ENCODE peak calls at places on chromosome 5, in six cellular contexts. One of them, this sample, is unnamed. For H3K4me1, the result is how much of the 10 kb centered on the place peaks cover.

GRCh38 chr5:10288600-10289213 is 19.0 kb downstream of the CMBL start:
- DNase-seq in lower lobe of right lung: peak
- DNase-seq in colonic mucosa: peak
- DNase-seq in HCT116: no peak
- DNase-seq in OCI-LY7: peak
- DNase-seq in SJSA1: no peak
- DNase-seq in this sample: no peak

GRCh38 chr5:87562068-87562467 is 149.3 kb upstream of the CCNH start:
- DNase-seq in lower lobe of right lung: no peak
- DNase-seq in colonic mucosa: no peak
- DNase-seq in HCT116: no peak
- DNase-seq in OCI-LY7: no peak
- DNase-seq in SJSA1: no peak
- DNase-seq in this sample: no peak

GRCh38 chr5:33556330-33557328 is 115.9 kb downstream of the TARS1 start:
- DNase-seq in lower lobe of right lung: no peak
- DNase-seq in colonic mucosa: no peak
- DNase-seq in HCT116: no peak
- DNase-seq in OCI-LY7: peak
- DNase-seq in SJSA1: no peak
- DNase-seq in this sample: no peak

GRCh38 chr5:62779010-62779422 is 200.4 kb downstream of the LRRC70 start:
- DNase-seq in lower lobe of right lung: no peak
- DNase-seq in colonic mucosa: peak
- DNase-seq in HCT116: peak
- DNase-seq in OCI-LY7: peak
- DNase-seq in SJSA1: no peak
- DNase-seq in this sample: no peak

GRCh38 chr5:122458278-122458872 is 146.3 kb downstream of the SNCAIP start:
- DNase-seq in lower lobe of right lung: no peak
- DNase-seq in colonic mucosa: peak
- DNase-seq in HCT116: peak
- DNase-seq in OCI-LY7: peak
- DNase-seq in SJSA1: no peak
- DNase-seq in this sample: no peak

GRCh38 chr5:181190711-181191525 is 14.1 kb downstream of the TRIM7 start:
- DNase-seq in lower lobe of right lung: peak
- DNase-seq in colonic mucosa: peak
- DNase-seq in HCT116: no peak
- DNase-seq in OCI-LY7: peak
- DNase-seq in SJSA1: no peak
- DNase-seq in this sample: no peak

GRCh38 chr5:59598547-59598874 is 295.0 kb downstream of the PDE4D start:
- DNase-seq in lower lobe of right lung: no peak
- DNase-seq in colonic mucosa: peak
- DNase-seq in HCT116: no peak
- DNase-seq in OCI-LY7: peak
- DNase-seq in SJSA1: no peak
- DNase-seq in this sample: no peak

GRCh38 chr5:129857124-129857523 is 47.1 kb upstream of the CHSY3 start:
- DNase-seq in lower lobe of right lung: no peak
- DNase-seq in colonic mucosa: no peak
- DNase-seq in HCT116: no peak
- DNase-seq in OCI-LY7: no peak
- DNase-seq in SJSA1: no peak
- DNase-seq in this sample: no peak

GRCh38 chr5:122805481-122805880 is 30.6 kb downstream of the SNX2 start:
- DNase-seq in lower lobe of right lung: no peak
- DNase-seq in colonic mucosa: no peak
- DNase-seq in HCT116: no peak
- DNase-seq in OCI-LY7: no peak
- DNase-seq in SJSA1: no peak
- DNase-seq in this sample: no peak

GRCh38 chr5:6861667-6862066 is 148.4 kb downstream of the TENT4A start:
- DNase-seq in lower lobe of right lung: no peak
- DNase-seq in colonic mucosa: no peak
- DNase-seq in HCT116: no peak
- DNase-seq in OCI-LY7: no peak
- DNase-seq in SJSA1: no peak
- DNase-seq in this sample: no peak

GRCh38 chr5:62938927-62939326 is 360.3 kb downstream of the LRRC70 start:
- DNase-seq in lower lobe of right lung: no peak
- DNase-seq in colonic mucosa: no peak
- DNase-seq in HCT116: no peak
- DNase-seq in OCI-LY7: no peak
- DNase-seq in SJSA1: no peak
- DNase-seq in this sample: no peak

DNA sequence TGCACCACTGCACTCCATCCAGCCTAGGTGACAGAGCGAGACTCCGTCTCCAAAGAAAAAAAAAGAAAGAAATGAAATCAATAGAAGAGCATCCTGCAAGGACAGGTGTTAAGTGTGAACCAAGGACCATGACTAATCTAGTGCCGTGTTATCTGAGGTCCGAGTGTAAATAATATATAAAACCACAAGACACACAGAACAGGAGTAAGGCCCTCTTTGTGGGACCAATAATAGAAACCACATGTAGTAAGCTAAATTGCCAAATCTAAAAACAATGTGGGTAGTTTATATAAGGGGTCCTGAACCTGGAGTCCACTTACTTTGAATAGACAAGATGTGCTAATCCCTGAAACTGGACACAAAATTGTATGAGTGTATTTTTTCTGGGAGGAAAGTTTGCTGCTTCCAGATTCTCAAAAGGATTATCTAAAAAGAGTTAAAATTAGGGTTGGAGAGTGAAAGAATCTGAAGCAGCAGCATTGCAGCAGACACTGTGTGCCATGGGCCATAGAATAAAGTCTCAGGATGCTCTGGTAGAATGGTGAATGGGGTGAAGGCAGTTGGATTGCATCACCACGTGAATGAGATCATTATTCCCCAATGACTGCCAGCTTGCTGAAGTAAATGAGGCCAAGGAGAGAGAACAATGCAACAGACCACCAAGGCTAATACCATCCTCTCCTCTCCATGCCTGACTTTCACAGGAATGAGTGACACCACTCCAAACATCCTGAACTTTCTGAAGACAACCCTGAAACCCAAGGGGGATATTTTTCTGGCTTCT is 222.7 kb downstream of the DCP2 start:
- DNase-seq in lower lobe of right lung: no peak
- DNase-seq in colonic mucosa: no peak
- DNase-seq in HCT116: no peak
- DNase-seq in OCI-LY7: no peak
- DNase-seq in SJSA1: peak
- DNase-seq in this sample: no peak
- H3K4me1 ChIP-seq in lower lobe of right lung: under half
- H3K4me1 ChIP-seq in colonic mucosa: under half
- H3K4me1 ChIP-seq in HCT116: under half
- H3K4me1 ChIP-seq in OCI-LY7: under half
- H3K4me1 ChIP-seq in SJSA1: under half
- H3K4me1 ChIP-seq in this sample: under half

DNA sequence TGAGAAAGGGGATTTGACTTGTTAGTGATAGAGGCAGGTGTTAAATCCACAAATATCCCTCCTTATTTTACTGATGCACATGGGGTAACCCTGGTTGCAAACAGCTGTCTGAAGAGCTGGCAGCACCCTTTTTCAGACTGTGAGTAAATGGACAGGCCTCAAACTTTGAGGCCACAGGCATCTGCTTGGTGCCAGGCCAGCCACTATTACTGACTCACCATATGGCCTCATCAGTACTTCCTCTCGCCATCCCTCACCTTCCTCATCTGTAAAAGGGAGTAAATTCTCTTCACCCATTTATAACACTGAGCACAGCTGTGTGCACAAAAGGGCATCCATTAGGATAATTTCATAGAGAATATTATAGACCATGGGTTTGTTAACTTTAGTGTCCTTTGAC is 11.9 kb upstream of the TNIP1 start:
- DNase-seq in lower lobe of right lung: no peak
- DNase-seq in colonic mucosa: no peak
- DNase-seq in HCT116: no peak
- DNase-seq in OCI-LY7: no peak
- DNase-seq in SJSA1: peak
- DNase-seq in this sample: no peak
- H3K4me1 ChIP-seq in lower lobe of right lung: half or more
- H3K4me1 ChIP-seq in colonic mucosa: under half
- H3K4me1 ChIP-seq in HCT116: under half
- H3K4me1 ChIP-seq in OCI-LY7: under half
- H3K4me1 ChIP-seq in SJSA1: under half
- H3K4me1 ChIP-seq in this sample: under half

DNA sequence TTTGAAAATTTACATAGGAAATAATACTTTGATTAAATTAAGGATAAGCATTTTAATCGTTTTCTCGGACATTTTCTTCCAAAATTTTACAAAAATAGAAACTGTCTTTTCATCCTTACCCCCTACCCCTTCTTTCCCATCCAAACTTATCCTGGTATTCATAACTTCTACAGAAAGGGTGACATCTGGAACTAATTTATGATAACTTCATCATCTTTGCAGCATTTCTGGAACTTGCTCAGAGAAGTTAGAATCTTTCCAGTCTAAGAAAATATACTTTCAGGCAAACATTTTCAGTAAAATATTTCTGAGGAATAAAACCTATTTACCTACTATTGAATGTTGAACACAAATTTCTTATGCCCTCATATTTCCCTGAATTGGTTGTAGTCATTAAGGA is 309.0 kb downstream of the MAN2A1 start:
- DNase-seq in lower lobe of right lung: no peak
- DNase-seq in colonic mucosa: no peak
- DNase-seq in HCT116: no peak
- DNase-seq in OCI-LY7: no peak
- DNase-seq in SJSA1: no peak
- DNase-seq in this sample: no peak
- H3K4me1 ChIP-seq in lower lobe of right lung: under half
- H3K4me1 ChIP-seq in colonic mucosa: under half
- H3K4me1 ChIP-seq in HCT116: under half
- H3K4me1 ChIP-seq in OCI-LY7: under half
- H3K4me1 ChIP-seq in SJSA1: under half
- H3K4me1 ChIP-seq in this sample: under half

DNA sequence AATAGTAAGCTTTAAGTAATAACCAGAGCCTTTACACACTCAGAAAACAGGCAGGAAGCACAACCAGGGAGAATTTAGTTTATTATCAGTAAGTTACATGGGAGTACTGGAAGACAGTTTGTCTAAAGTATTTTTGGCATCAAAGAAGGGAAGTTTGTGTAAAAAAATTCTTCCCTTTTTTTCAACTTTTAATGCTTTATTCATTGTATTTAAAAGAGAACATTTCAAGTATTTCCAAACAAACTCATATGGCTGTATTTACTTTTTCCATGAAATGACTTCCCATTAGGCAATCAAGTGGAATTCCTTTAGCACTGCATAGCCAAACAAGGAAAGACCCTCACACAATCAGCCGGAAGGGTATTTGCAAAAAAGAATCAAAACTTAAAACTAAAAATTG is 26.7 kb downstream of the RNF145 start:
- DNase-seq in lower lobe of right lung: no peak
- DNase-seq in colonic mucosa: no peak
- DNase-seq in HCT116: no peak
- DNase-seq in OCI-LY7: no peak
- DNase-seq in SJSA1: no peak
- DNase-seq in this sample: no peak
- H3K4me1 ChIP-seq in lower lobe of right lung: half or more
- H3K4me1 ChIP-seq in colonic mucosa: under half
- H3K4me1 ChIP-seq in HCT116: under half
- H3K4me1 ChIP-seq in OCI-LY7: under half
- H3K4me1 ChIP-seq in SJSA1: half or more
- H3K4me1 ChIP-seq in this sample: under half

GRCh38 chr5:116654890-116655289 is 80.3 kb upstream of the SEMA6A start:
- DNase-seq in lower lobe of right lung: no peak
- DNase-seq in colonic mucosa: no peak
- DNase-seq in HCT116: no peak
- DNase-seq in OCI-LY7: no peak
- DNase-seq in SJSA1: no peak
- DNase-seq in this sample: no peak
- H3K4me1 ChIP-seq in lower lobe of right lung: under half
- H3K4me1 ChIP-seq in colonic mucosa: under half
- H3K4me1 ChIP-seq in HCT116: under half
- H3K4me1 ChIP-seq in OCI-LY7: under half
- H3K4me1 ChIP-seq in SJSA1: under half
- H3K4me1 ChIP-seq in this sample: under half

GRCh38 chr5:79922626-79923025 is 68.4 kb downstream of the MTX3 start:
- DNase-seq in lower lobe of right lung: no peak
- DNase-seq in colonic mucosa: no peak
- DNase-seq in HCT116: no peak
- DNase-seq in OCI-LY7: no peak
- DNase-seq in SJSA1: no peak
- DNase-seq in this sample: no peak

GRCh38 chr5:79929095-79929494 is 62.0 kb downstream of the MTX3 start:
- DNase-seq in lower lobe of right lung: no peak
- DNase-seq in colonic mucosa: no peak
- DNase-seq in HCT116: no peak
- DNase-seq in OCI-LY7: no peak
- DNase-seq in SJSA1: no peak
- DNase-seq in this sample: no peak

GRCh38 chr5:79923431-79923830 is 67.6 kb downstream of the MTX3 start:
- DNase-seq in lower lobe of right lung: no peak
- DNase-seq in colonic mucosa: no peak
- DNase-seq in HCT116: no peak
- DNase-seq in OCI-LY7: no peak
- DNase-seq in SJSA1: no peak
- DNase-seq in this sample: no peak

GRCh38 chr5:79924936-79925893 is 65.8 kb downstream of the MTX3 start:
- DNase-seq in lower lobe of right lung: no peak
- DNase-seq in colonic mucosa: no peak
- DNase-seq in HCT116: no peak
- DNase-seq in OCI-LY7: peak
- DNase-seq in SJSA1: no peak
- DNase-seq in this sample: no peak
- H3K4me1 ChIP-seq in lower lobe of right lung: under half
- H3K4me1 ChIP-seq in colonic mucosa: under half
- H3K4me1 ChIP-seq in HCT116: under half
- H3K4me1 ChIP-seq in OCI-LY7: under half
- H3K4me1 ChIP-seq in SJSA1: under half
- H3K4me1 ChIP-seq in this sample: under half

GRCh38 chr5:135867599-135867998 is 28.0 kb downstream of the IL9 start:
- DNase-seq in lower lobe of right lung: no peak
- DNase-seq in colonic mucosa: no peak
- DNase-seq in HCT116: no peak
- DNase-seq in OCI-LY7: no peak
- DNase-seq in SJSA1: no peak
- DNase-seq in this sample: no peak
- H3K4me1 ChIP-seq in lower lobe of right lung: under half
- H3K4me1 ChIP-seq in colonic mucosa: under half
- H3K4me1 ChIP-seq in HCT116: under half
- H3K4me1 ChIP-seq in OCI-LY7: under half
- H3K4me1 ChIP-seq in SJSA1: under half
- H3K4me1 ChIP-seq in this sample: under half

GRCh38 chr5:96316487-96316886 is 116.6 kb downstream of the PCSK1 start:
- DNase-seq in lower lobe of right lung: no peak
- DNase-seq in colonic mucosa: no peak
- DNase-seq in HCT116: no peak
- DNase-seq in OCI-LY7: no peak
- DNase-seq in SJSA1: no peak
- DNase-seq in this sample: no peak
- H3K4me1 ChIP-seq in lower lobe of right lung: under half
- H3K4me1 ChIP-seq in colonic mucosa: under half
- H3K4me1 ChIP-seq in HCT116: under half
- H3K4me1 ChIP-seq in OCI-LY7: under half
- H3K4me1 ChIP-seq in SJSA1: under half
- H3K4me1 ChIP-seq in this sample: under half

This sample was measured in naive thymus-derived CD4-positive, alpha-beta T cell.